ENCODE peak calls at places on chromosome 10, in seven cellular contexts. T is aorta, U is OCI-LY7, P is thoracic aorta, F is psoas muscle, R is fibroblast of lung, E is pancreas. O is an unnamed sample. For H3K9me3, the result is how much of the 10 kb centered on the place peaks cover.

GRCh38 chr10:21681156-21681555 is 147.1 kb downstream of the MLLT10 start:
- DNase-seq in U (no peak), P (no peak), E (no peak), F (no peak), R (no peak), T (no peak), O (no peak)

GRCh38 chr10:126315471-126316177 is 72.7 kb downstream of the ADAM12 start:
- DNase-seq in P (no peak), F (no peak), T (no peak), U (no peak), E (no peak), R (peak), O (peak)

GRCh38 chr10:79013406-79013805 is 55.4 kb upstream of the ZMIZ1 start:
- DNase-seq in F (no peak), P (no peak), R (no peak), U (no peak), T (no peak), E (no peak), O (no peak)

GRCh38 chr10:28241766-28242399 is 61.0 kb downstream of the MPP7 start:
- DNase-seq in E (no peak), P (no peak), R (peak), U (peak), F (no peak), T (no peak), O (peak)

GRCh38 chr10:34651796-34652195 is 163.3 kb downstream of the PARD3 start:
- DNase-seq in F (no peak), U (no peak), P (no peak), E (no peak), T (no peak), R (no peak), O (no peak)

GRCh38 chr10:97549587-97550322 is 22.8 kb upstream of the ANKRD2 start:
- DNase-seq in U (no peak), F (peak), P (no peak), R (no peak), T (peak), E (no peak), O (no peak)

GRCh38 chr10:133020193-133020817 is 67.4 kb upstream of the ADGRA1 start:
- DNase-seq in U (no peak), T (no peak), P (no peak), R (no peak), F (no peak), E (no peak), O (no peak)

GRCh38 chr10:11673346-11674330 is 62.2 kb upstream of the USP6NL start:
- DNase-seq in U (peak), P (no peak), T (no peak), F (no peak), E (peak), R (no peak), O (no peak)

GRCh38 chr10:132838346-132838970 is 52.5 kb upstream of the NKX6-2 start:
- DNase-seq in R (no peak), U (no peak), P (no peak), T (peak), E (no peak), F (no peak), O (no peak)

GRCh38 chr10:44628921-44629320 is 244.0 kb upstream of the CXCL12 start:
- DNase-seq in U (no peak), P (no peak), T (no peak), F (no peak), E (no peak), R (peak), O (peak)

GRCh38 chr10:70618663-70619062 is 16.1 kb upstream of the PRF1 start:
- DNase-seq in U (no peak), R (no peak), E (no peak), T (no peak), F (no peak), P (no peak), O (no peak)

GRCh38 chr10:95526066-95526465 is 35.1 kb downstream of the SORBS1 start:
- DNase-seq in F (no peak), U (no peak), P (no peak), T (no peak), E (no peak), R (no peak), O (no peak)

GRCh38 chr10:96740141-96740540 is 19.8 kb upstream of the PIK3AP1 start:
- DNase-seq in P (no peak), T (no peak), F (no peak), R (no peak), U (no peak), E (no peak), O (no peak)

GRCh38 chr10:121303273-121303890 is 294.9 kb downstream of the FGFR2 start:
- DNase-seq in E (no peak), F (no peak), P (no peak), U (no peak), R (no peak), T (no peak), O (no peak)

GRCh38 chr10:97823734-97824133 is 25.9 kb upstream of the GOLGA7B start:
- DNase-seq in P (no peak), E (no peak), F (peak), U (no peak), R (no peak), T (no peak), O (no peak)

GRCh38 chr10:98417973-98418372 is 3.0 kb upstream of the PYROXD2 start:
- DNase-seq in U (no peak), T (peak), P (no peak), R (no peak), E (no peak), F (no peak), O (no peak)

GRCh38 chr10:36676321-36677169 is 448.9 kb upstream of the ANKRD30A start:
- DNase-seq in U (no peak), R (peak), E (no peak), P (no peak), T (no peak), F (no peak), O (no peak)

GRCh38 chr10:88110355-88110754 is 246.9 kb downstream of the PTEN start:
- DNase-seq in R (peak), P (no peak), F (no peak), T (no peak), E (no peak), U (no peak), O (no peak)

GRCh38 chr10:118621304-118621942 is 26.0 kb upstream of the PRLHR start:
- DNase-seq in P (no peak), R (no peak), U (no peak), F (no peak), E (no peak), T (no peak), O (no peak)

GRCh38 chr10:21527634-21528451 is 2.4 kb upstream of the SKIDA1 start:
- DNase-seq in P (no peak), F (no peak), U (no peak), R (peak), E (no peak), T (no peak), O (no peak)

GRCh38 chr10:14916600-14916999 is 37.3 kb downstream of the DCLRE1C start:
- DNase-seq in T (no peak), E (no peak), P (no peak), R (no peak), F (no peak), U (no peak), O (no peak)

GRCh38 chr10:14918964-14919363 is 34.9 kb downstream of the DCLRE1C start:
- DNase-seq in R (no peak), E (no peak), F (no peak), T (no peak), U (no peak), P (no peak), O (no peak)

DNA sequence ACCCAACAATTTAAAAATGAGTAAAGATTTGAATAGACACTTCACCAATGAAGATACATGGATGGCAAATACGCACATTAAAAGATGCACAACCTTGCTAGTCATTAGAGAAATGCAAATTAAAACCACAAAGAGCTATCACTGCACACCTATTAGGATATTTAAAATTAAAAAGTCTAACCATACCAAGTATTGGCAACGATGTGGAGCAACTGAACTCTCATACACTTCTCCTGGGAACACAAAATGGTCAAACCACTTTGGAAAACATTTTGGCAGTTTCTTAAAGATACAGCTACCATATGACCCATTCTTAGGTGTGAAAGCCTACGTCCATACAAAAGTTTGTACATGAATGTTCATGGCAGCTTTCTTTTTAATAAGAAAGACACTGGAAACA is 36.1 kb downstream of the DCLRE1C start:
- DNase-seq in U (no peak), F (no peak), R (no peak), E (no peak), T (no peak), P (no peak), O (no peak)
- H3K9me3 ChIP-seq in U (under half), F (under half), R (under half), E (under half), T (under half), P (under half), O (under half)

GRCh38 chr10:91200314-91201212 is 19.9 kb upstream of the PCGF5 start:
- DNase-seq in U (no peak), R (no peak), P (no peak), F (no peak), T (no peak), E (no peak), O (no peak)
- H3K27ac ChIP-seq in U (no peak), R (no peak), P (no peak), F (peak), T (peak), E (no peak), O (no peak)

GRCh38 chr10:114902151-114902550 is 35.8 kb upstream of the TRUB1 start:
- DNase-seq in E (no peak), U (no peak), R (no peak), P (no peak), F (no peak), T (no peak), O (no peak)

GRCh38 chr10:114900658-114901057 is 37.3 kb upstream of the TRUB1 start:
- DNase-seq in E (no peak), F (no peak), R (no peak), P (no peak), U (no peak), T (no peak), O (no peak)

GRCh38 chr10:114899982-114900381 is 38.0 kb upstream of the TRUB1 start:
- DNase-seq in P (no peak), F (no peak), E (no peak), T (no peak), U (no peak), R (no peak), O (no peak)

GRCh38 chr10:114908896-114909295 is 29.1 kb upstream of the TRUB1 start:
- DNase-seq in R (no peak), P (no peak), E (no peak), F (no peak), U (no peak), T (no peak), O (no peak)

GRCh38 chr10:114905450-114905849 is 32.5 kb upstream of the TRUB1 start:
- DNase-seq in P (no peak), T (no peak), R (no peak), F (no peak), U (no peak), E (no peak), O (no peak)
- H3K4me3 ChIP-seq in P (no peak), T (no peak), R (no peak), F (no peak), U (no peak), E (no peak), O (no peak)

GRCh38 chr10:129495697-129496096 is 28.7 kb downstream of the MGMT start:
- DNase-seq in T (no peak), F (no peak), U (no peak), P (no peak), E (no peak), R (no peak), O (no peak)
- H3K9me3 ChIP-seq in T (under half), F (under half), U (under half), P (under half), E (under half), R (under half), O (under half)

GRCh38 chr10:33115720-33116119 is 157.7 kb upstream of the ITGB1 start:
- DNase-seq in T (no peak), E (no peak), P (no peak), R (no peak), U (no peak), F (no peak), O (no peak)
- H3K27ac ChIP-seq in T (no peak), E (no peak), P (no peak), R (peak), U (peak), F (no peak), O (peak)

GRCh38 chr10:72316748-72317435 is 37.8 kb downstream of the DNAJB12 start:
- DNase-seq in P (no peak), T (no peak), E (peak), F (peak), R (no peak), U (peak), O (no peak)

GRCh38 chr10:72320676-72321247 is 34.0 kb downstream of the DNAJB12 start:
- DNase-seq in T (peak), P (peak), E (no peak), F (peak), R (peak), U (peak), O (peak)

GRCh38 chr10:72316386-72316700 is 38.4 kb downstream of the DNAJB12 start:
- DNase-seq in P (no peak), T (no peak), R (no peak), E (no peak), U (no peak), F (no peak), O (no peak)

GRCh38 chr10:72319416-72320254 is 35.1 kb downstream of the DNAJB12 start:
- DNase-seq in U (peak), R (peak), E (peak), F (peak), T (peak), P (peak), O (peak)

DNA sequence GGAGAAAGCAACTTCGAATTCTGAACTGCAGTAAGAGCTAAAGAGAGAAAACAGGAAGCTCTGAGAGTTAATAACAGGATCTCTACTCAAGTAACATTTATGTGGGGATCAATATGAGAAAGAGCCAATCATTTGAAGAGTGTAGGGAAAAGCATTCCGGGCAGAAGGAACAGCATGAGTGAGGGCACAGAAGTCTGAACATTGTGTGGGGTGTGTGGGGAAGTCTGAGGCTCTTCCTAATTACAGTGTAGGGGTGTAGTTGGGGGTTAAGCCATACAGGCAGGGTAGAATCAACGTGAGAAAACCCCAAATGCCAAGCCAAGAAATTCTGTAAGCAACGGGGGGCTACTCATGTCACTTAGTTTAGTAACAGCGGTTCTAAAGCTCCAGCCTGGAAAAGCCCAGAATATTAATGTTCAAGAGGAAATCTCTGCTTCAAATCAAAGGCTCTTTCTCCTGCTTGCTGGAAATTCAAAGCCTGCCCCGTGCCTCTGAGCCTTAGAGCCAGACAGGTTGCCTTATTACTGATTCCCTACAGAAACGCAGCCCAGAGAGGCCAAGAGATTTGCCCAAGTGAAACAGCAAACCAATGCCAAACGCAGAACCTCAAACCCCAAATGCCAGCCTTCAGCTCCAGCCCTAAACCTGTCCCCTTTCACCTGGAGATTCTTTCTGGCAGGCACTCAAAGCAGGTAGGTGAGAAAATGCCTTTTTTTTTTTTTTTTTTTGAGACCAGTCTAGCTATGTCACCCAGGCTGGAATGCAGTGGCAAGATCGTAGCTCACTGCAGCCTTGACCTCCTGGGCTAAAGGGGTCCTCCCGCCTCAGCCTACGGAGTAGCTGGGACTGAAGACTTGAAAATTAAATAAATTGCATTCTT is 36.1 kb downstream of the DNAJB12 start:
- DNase-seq in U (no peak), R (no peak), T (no peak), E (no peak), F (no peak), P (no peak), O (no peak)
- H3K4me3 ChIP-seq in U (peak), R (no peak), T (no peak), E (no peak), F (peak), P (peak), O (peak)

DNA sequence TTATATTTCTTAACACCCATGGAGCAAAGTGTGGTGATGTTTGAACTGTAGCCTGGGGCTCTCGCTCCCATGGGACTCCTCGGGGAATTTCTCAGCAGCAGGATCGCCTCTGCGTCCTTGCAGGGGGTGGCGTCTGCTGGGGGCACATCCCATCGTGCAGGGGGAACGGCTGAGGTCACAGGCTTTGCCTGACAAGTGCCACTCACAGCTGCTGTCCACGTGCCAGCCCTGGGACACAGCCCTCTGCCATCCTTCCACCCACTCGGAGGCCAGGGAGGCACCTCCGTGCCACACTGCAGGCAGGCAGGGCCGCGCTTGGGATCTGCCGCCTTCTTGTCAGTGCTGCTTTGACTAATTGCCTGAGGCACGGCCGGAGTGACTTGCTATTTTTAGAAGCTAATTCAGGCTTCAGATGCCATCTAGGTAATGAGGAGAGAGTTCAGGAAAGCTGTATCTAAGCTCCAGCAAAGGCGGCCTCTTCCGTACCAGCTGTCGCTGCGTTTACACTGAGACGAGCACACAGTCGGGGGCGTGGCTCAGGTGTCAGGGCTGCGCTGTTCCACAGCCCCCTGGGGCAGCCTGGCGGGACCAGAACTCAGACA is 45.7 kb downstream of the PITRM1 start:
- DNase-seq in P (no peak), R (no peak), E (no peak), T (no peak), U (no peak), F (peak), O (no peak)
- H3K9me3 ChIP-seq in P (under half), R (under half), E (under half), T (under half), U (under half), F (under half), O (under half)

GRCh38 chr10:71621783-71622526 is 97.6 kb downstream of the C10orf105 start:
- DNase-seq in R (peak), U (peak), P (no peak), T (no peak), E (no peak), F (peak), O (no peak)
- H3K27ac ChIP-seq in R (no peak), U (peak), P (no peak), T (no peak), E (no peak), F (no peak), O (no peak)